ENCODE peak calls at places on chromosomes 13 and 19, in nine cellular contexts. V is WERI-Rb-1; F is HCEC 1CT; Q is body of pancreas; J is colonic mucosa; B is nucleus accumbens; W is cardiac muscle cell; D is fibroblast of villous mesenchyme; E is activated naive CD8-positive, alpha-beta T cell treated with anti-CD3 and anti-CD28 coated beads, Interleukin-2, amount 10 ng/mL, durations not matched to agents 7 days and 5 days. S is an unnamed sample.

GRCh38 chr19:53903055-53903680 is 5.9 kb upstream of the CACNG7 start:
- DNase-seq in V (no peak), F (no peak), Q (peak), J (peak), B (no peak), W (peak), D (peak), E (no peak), S (no peak)

GRCh38 chr19:3365093-3365446 is 1.3 kb upstream of the NFIC start:
- DNase-seq in V (no peak), F (no peak), Q (no peak), J (no peak), B (no peak), W (no peak), D (no peak), E (no peak), S (no peak)

GRCh38 chr19:37452500-37453245 is 14.6 kb downstream of the ZNF569 start:
- DNase-seq in V (no peak), F (no peak), Q (no peak), J (no peak), B (no peak), W (no peak), D (no peak), E (no peak), S (no peak)

GRCh38 chr13:28532226-28533048 is 37.5 kb upstream of the FLT1 start:
- DNase-seq in V (no peak), F (peak), Q (no peak), J (no peak), B (no peak), W (peak), D (peak), E (peak), S (peak)

GRCh38 chr13:31093145-31093885 is 68.4 kb downstream of the HSPH1 start:
- DNase-seq in V (no peak), F (no peak), Q (no peak), J (no peak), B (no peak), W (no peak), D (no peak), E (no peak), S (no peak)

GRCh38 chr13:64684685-64685431 is 2545.3 kb downstream of the PCDH9 start:
- DNase-seq in V (no peak), F (no peak), Q (no peak), J (no peak), B (no peak), W (no peak), D (no peak), E (no peak), S (peak)

GRCh38 chr19:15622991-15623390 is 8.0 kb downstream of the CYP4F8 start:
- DNase-seq in V (no peak), F (no peak), Q (no peak), J (peak), B (no peak), W (no peak), D (no peak), E (no peak), S (no peak)

GRCh38 chr13:113616991-113617749 is 32.6 kb downstream of the TFDP1 start:
- DNase-seq in V (no peak), F (no peak), Q (no peak), J (no peak), B (no peak), W (peak), D (peak), E (no peak), S (peak)

GRCh38 chr13:55937180-55937579 is 1203.5 kb upstream of the PRR20A start:
- DNase-seq in V (no peak), F (no peak), Q (no peak), J (no peak), B (no peak), W (no peak), D (no peak), E (no peak), S (no peak)

GRCh38 chr19:33773704-33774624 is 22.7 kb upstream of the KCTD15 start:
- DNase-seq in V (no peak), F (no peak), Q (no peak), J (no peak), B (no peak), W (no peak), D (no peak), E (no peak), S (no peak)

GRCh38 chr13:60448907-60449510 is 52.0 kb downstream of the TDRD3 start:
- DNase-seq in V (peak), F (peak), Q (no peak), J (peak), B (no peak), W (peak), D (peak), E (no peak), S (peak)

GRCh38 chr13:29543230-29544215 is 52.0 kb downstream of the SLC7A1 start:
- DNase-seq in V (no peak), F (peak), Q (no peak), J (peak), B (no peak), W (no peak), D (peak), E (no peak), S (peak)

GRCh38 chr13:101757446-101758039 is 305.1 kb downstream of the ITGBL1 start:
- DNase-seq in V (no peak), F (peak), Q (no peak), J (no peak), B (no peak), W (peak), D (peak), E (no peak), S (peak)

GRCh38 chr13:77674802-77675201 is 22.7 kb upstream of the SLAIN1 start:
- DNase-seq in V (no peak), F (no peak), Q (no peak), J (no peak), B (no peak), W (no peak), D (no peak), E (no peak), S (no peak)

GRCh38 chr13:85659493-85659892 is 139.7 kb downstream of the SLITRK6 start:
- DNase-seq in V (no peak), F (no peak), Q (no peak), J (no peak), B (no peak), W (no peak), D (no peak), E (no peak), S (peak)

GRCh38 chr13:44648392-44649117 is 72.4 kb upstream of the TSC22D1 start:
- DNase-seq in V (no peak), F (peak), Q (no peak), J (no peak), B (no peak), W (no peak), D (peak), E (no peak), S (peak)

GRCh38 chr19:2123682-2124387 is 27.1 kb downstream of the IZUMO4 start:
- DNase-seq in V (no peak), F (no peak), Q (no peak), J (no peak), B (no peak), W (peak), D (peak), E (peak), S (peak)

GRCh38 chr13:66014757-66015156 is 1215.4 kb downstream of the PCDH9 start:
- DNase-seq in V (no peak), F (no peak), Q (no peak), J (no peak), B (no peak), W (no peak), D (no peak), E (no peak), S (peak)

GRCh38 chr13:46951516-46951915 is 54.7 kb upstream of the HTR2A start:
- DNase-seq in V (no peak), F (peak), Q (no peak), J (no peak), B (no peak), W (no peak), D (no peak), E (no peak), S (no peak)

GRCh38 chr19:10379880-10380310 is 477 bp downstream of the TYK2 start:
- DNase-seq in V (no peak), F (no peak), Q (no peak), J (no peak), B (no peak), W (no peak), D (no peak), E (no peak), S (no peak)

GRCh38 chr13:98377635-98378378 is 199.1 kb downstream of the STK24 start:
- DNase-seq in V (no peak), F (no peak), Q (no peak), J (no peak), B (no peak), W (no peak), D (no peak), E (no peak), S (no peak)

GRCh38 chr13:65966991-65967451 is 1263.1 kb downstream of the PCDH9 start:
- DNase-seq in V (peak), F (peak), Q (no peak), J (no peak), B (no peak), W (peak), D (peak), E (no peak), S (peak)

GRCh38 chr13:112062619-112063308 is 4.2 kb upstream of the SOX1 start:
- DNase-seq in V (no peak), F (no peak), Q (no peak), J (no peak), B (no peak), W (peak), D (no peak), E (no peak), S (no peak)

GRCh38 chr13:46168341-46168740 is 13.6 kb downstream of the LCP1 start:
- DNase-seq in V (no peak), F (peak), Q (no peak), J (no peak), B (no peak), W (no peak), D (peak), E (no peak), S (peak)

GRCh38 chr19:36081385-36081784 is 26.7 kb downstream of the WDR62 start:
- DNase-seq in V (no peak), F (no peak), Q (no peak), J (no peak), B (peak), W (no peak), D (no peak), E (no peak), S (no peak)

GRCh38 chr19:5484398-5485285 is 29.4 kb downstream of the ZNRF4 start:
- DNase-seq in V (no peak), F (no peak), Q (peak), J (no peak), B (no peak), W (peak), D (no peak), E (no peak), S (peak)

GRCh38 chr13:60211548-60211947 is 47.8 kb upstream of the DIAPH3 start:
- DNase-seq in V (no peak), F (no peak), Q (no peak), J (no peak), B (no peak), W (no peak), D (no peak), E (no peak), S (no peak)

GRCh38 chr13:52195052-52195837 is 35.8 kb upstream of the NEK3 start:
- DNase-seq in V (no peak), F (peak), Q (peak), J (peak), B (peak), W (no peak), D (peak), E (peak), S (peak)

GRCh38 chr19:46872967-46873366 is 12.2 kb downstream of the ARHGAP35 start:
- DNase-seq in V (no peak), F (no peak), Q (no peak), J (no peak), B (no peak), W (no peak), D (no peak), E (no peak), S (no peak)

GRCh38 chr13:65592757-65593156 is 1637.4 kb downstream of the PCDH9 start:
- DNase-seq in V (no peak), F (no peak), Q (no peak), J (no peak), B (no peak), W (peak), D (no peak), E (no peak), S (peak)

GRCh38 chr13:46146898-46147297 is 35.1 kb downstream of the LCP1 start:
- DNase-seq in V (peak), F (no peak), Q (no peak), J (no peak), B (no peak), W (peak), D (peak), E (no peak), S (no peak)

GRCh38 chr13:34003712-34004111 is 185.8 kb downstream of the RFC3 start:
- DNase-seq in V (no peak), F (no peak), Q (no peak), J (no peak), B (no peak), W (no peak), D (no peak), E (no peak), S (no peak)

GRCh38 chr13:100506154-100506553 is 82.4 kb downstream of the GGACT start:
- DNase-seq in V (no peak), F (no peak), Q (no peak), J (no peak), B (no peak), W (no peak), D (no peak), E (no peak), S (no peak)

GRCh38 chr13:78139765-78140164 is 221.1 kb upstream of the EDNRB start:
- DNase-seq in V (no peak), F (no peak), Q (no peak), J (no peak), B (no peak), W (no peak), D (no peak), E (no peak), S (no peak)

GRCh38 chr13:40987606-40988280 is 31.4 kb downstream of the ELF1 start:
- DNase-seq in V (no peak), F (no peak), Q (no peak), J (no peak), B (no peak), W (no peak), D (no peak), E (no peak), S (no peak)